ENCODE peak calls at places on chromosomes 3 and 15, in eight cellular contexts. One of them, this sample, is unnamed.

GRCh38 chr15:88621789-88622604 is 857 bp downstream of the AEN start:
- DNase-seq in amniotic stem cell: no peak
- DNase-seq in NT2/D1: no peak
- DNase-seq in PC-3: peak; percentile 62
- DNase-seq in GM04503: no peak
- DNase-seq in AG09309: no peak
- DNase-seq in heart right ventricle: no peak
- DNase-seq in kidney tubule cell: peak; percentile 54
- DNase-seq in this sample: peak; percentile 41

GRCh38 chr15:88498991-88499390 is 31.5 kb downstream of the MRPS11 start:
- DNase-seq in AG09309: no peak
- DNase-seq in amniotic stem cell: no peak
- DNase-seq in kidney tubule cell: no peak
- DNase-seq in GM04503: no peak
- DNase-seq in heart right ventricle: peak; percentile 38
- DNase-seq in NT2/D1: no peak
- DNase-seq in PC-3: no peak
- DNase-seq in this sample: no peak

GRCh38 chr15:100687532-100688215 is 85.3 kb downstream of the ASB7 start:
- DNase-seq in NT2/D1: no peak
- DNase-seq in kidney tubule cell: peak; percentile 50
- DNase-seq in PC-3: peak; percentile 95
- DNase-seq in AG09309: peak; percentile 67
- DNase-seq in heart right ventricle: no peak
- DNase-seq in amniotic stem cell: peak; percentile 49
- DNase-seq in GM04503: peak; percentile 44
- DNase-seq in this sample: no peak

GRCh38 chr15:101428758-101429157 is 60.7 kb downstream of the PCSK6 start:
- DNase-seq in PC-3: no peak
- DNase-seq in kidney tubule cell: no peak
- DNase-seq in amniotic stem cell: no peak
- DNase-seq in GM04503: no peak
- DNase-seq in NT2/D1: no peak
- DNase-seq in AG09309: no peak
- DNase-seq in heart right ventricle: no peak
- DNase-seq in this sample: no peak

GRCh38 chr3:134988666-134989065 is 193.6 kb downstream of the EPHB1 start:
- DNase-seq in heart right ventricle: no peak
- DNase-seq in GM04503: no peak
- DNase-seq in NT2/D1: no peak
- DNase-seq in PC-3: no peak
- DNase-seq in kidney tubule cell: no peak
- DNase-seq in amniotic stem cell: no peak
- DNase-seq in AG09309: no peak
- DNase-seq in this sample: no peak

GRCh38 chr3:14467723-14468620 is 65.6 kb downstream of the SLC6A6 start:
- DNase-seq in amniotic stem cell: peak; percentile 10
- DNase-seq in PC-3: peak; percentile 50
- DNase-seq in heart right ventricle: no peak
- DNase-seq in AG09309: no peak
- DNase-seq in NT2/D1: no peak
- DNase-seq in GM04503: no peak
- DNase-seq in kidney tubule cell: peak; percentile 47
- DNase-seq in this sample: peak; percentile 33

GRCh38 chr15:29276366-29276765 is 6.7 kb upstream of the NSMCE3 start:
- DNase-seq in NT2/D1: no peak
- DNase-seq in AG09309: no peak
- DNase-seq in GM04503: no peak
- DNase-seq in PC-3: no peak
- DNase-seq in heart right ventricle: no peak
- DNase-seq in amniotic stem cell: no peak
- DNase-seq in kidney tubule cell: peak; percentile 33
- DNase-seq in this sample: no peak

GRCh38 chr3:38805765-38806386 is 10.1 kb downstream of the SCN10A start:
- DNase-seq in NT2/D1: peak; percentile 81
- DNase-seq in AG09309: peak; percentile 21
- DNase-seq in amniotic stem cell: peak; percentile 56
- DNase-seq in heart right ventricle: peak; percentile 55
- DNase-seq in GM04503: no peak
- DNase-seq in PC-3: peak; percentile 85
- DNase-seq in kidney tubule cell: peak; percentile 69
- DNase-seq in this sample: peak; percentile 35

GRCh38 chr3:24299801-24300626 is 194.6 kb downstream of the THRB start:
- DNase-seq in amniotic stem cell: no peak
- DNase-seq in PC-3: peak; percentile 87
- DNase-seq in kidney tubule cell: peak; percentile 96
- DNase-seq in AG09309: no peak
- DNase-seq in heart right ventricle: no peak
- DNase-seq in NT2/D1: no peak
- DNase-seq in GM04503: peak; percentile 58
- DNase-seq in this sample: no peak

GRCh38 chr3:109927161-109927560 is 589.8 kb upstream of the DPPA4 start:
- DNase-seq in AG09309: peak; percentile 86
- DNase-seq in PC-3: peak; percentile 97
- DNase-seq in heart right ventricle: no peak
- DNase-seq in kidney tubule cell: peak; percentile 99
- DNase-seq in NT2/D1: no peak
- DNase-seq in GM04503: peak; percentile 89
- DNase-seq in amniotic stem cell: peak; percentile 84
- DNase-seq in this sample: peak; percentile 32

GRCh38 chr3:128340198-128340903 is 126.3 kb downstream of the DNAJB8 start:
- DNase-seq in PC-3: no peak
- DNase-seq in NT2/D1: no peak
- DNase-seq in AG09309: no peak
- DNase-seq in heart right ventricle: no peak
- DNase-seq in kidney tubule cell: no peak
- DNase-seq in amniotic stem cell: no peak
- DNase-seq in GM04503: no peak
- DNase-seq in this sample: no peak

GRCh38 chr3:183212096-183212495 is 41.0 kb upstream of the B3GNT5 start:
- DNase-seq in amniotic stem cell: no peak
- DNase-seq in kidney tubule cell: no peak
- DNase-seq in AG09309: no peak
- DNase-seq in heart right ventricle: no peak
- DNase-seq in PC-3: no peak
- DNase-seq in NT2/D1: no peak
- DNase-seq in GM04503: no peak
- DNase-seq in this sample: no peak

GRCh38 chr3:143170043-143170442 is 50.5 kb downstream of the CHST2 start:
- DNase-seq in GM04503: no peak
- DNase-seq in amniotic stem cell: no peak
- DNase-seq in kidney tubule cell: no peak
- DNase-seq in PC-3: no peak
- DNase-seq in AG09309: no peak
- DNase-seq in NT2/D1: no peak
- DNase-seq in heart right ventricle: no peak
- DNase-seq in this sample: no peak

GRCh38 chr3:53074366-53074696 is 28.5 kb upstream of the SFMBT1 start:
- DNase-seq in GM04503: no peak
- DNase-seq in kidney tubule cell: no peak
- DNase-seq in heart right ventricle: no peak
- DNase-seq in NT2/D1: no peak
- DNase-seq in AG09309: no peak
- DNase-seq in PC-3: no peak
- DNase-seq in amniotic stem cell: no peak
- DNase-seq in this sample: peak; percentile 4

GRCh38 chr3:45462522-45463262 is 74.3 kb downstream of the LARS2 start:
- DNase-seq in kidney tubule cell: no peak
- DNase-seq in NT2/D1: no peak
- DNase-seq in heart right ventricle: no peak
- DNase-seq in GM04503: no peak
- DNase-seq in amniotic stem cell: no peak
- DNase-seq in AG09309: no peak
- DNase-seq in PC-3: no peak
- DNase-seq in this sample: no peak

GRCh38 chr15:98123834-98124233 is 163.3 kb downstream of the ARRDC4 start:
- DNase-seq in PC-3: no peak
- DNase-seq in NT2/D1: no peak
- DNase-seq in AG09309: no peak
- DNase-seq in kidney tubule cell: peak; percentile 49
- DNase-seq in heart right ventricle: no peak
- DNase-seq in amniotic stem cell: no peak
- DNase-seq in GM04503: peak; percentile 38
- DNase-seq in this sample: no peak

GRCh38 chr3:38360345-38360744 is 13.8 kb downstream of the XYLB start:
- DNase-seq in kidney tubule cell: no peak
- DNase-seq in AG09309: no peak
- DNase-seq in GM04503: no peak
- DNase-seq in heart right ventricle: no peak
- DNase-seq in NT2/D1: no peak
- DNase-seq in PC-3: no peak
- DNase-seq in amniotic stem cell: no peak
- DNase-seq in this sample: no peak

GRCh38 chr3:164418426-164418825 is 659.9 kb downstream of the SI start:
- DNase-seq in NT2/D1: no peak
- DNase-seq in amniotic stem cell: no peak
- DNase-seq in AG09309: no peak
- DNase-seq in heart right ventricle: no peak
- DNase-seq in PC-3: no peak
- DNase-seq in GM04503: no peak
- DNase-seq in kidney tubule cell: no peak
- DNase-seq in this sample: peak; percentile 97

GRCh38 chr3:28667646-28668376 is 319.2 kb upstream of the AZI2 start:
- DNase-seq in GM04503: no peak
- DNase-seq in kidney tubule cell: peak; percentile 70
- DNase-seq in NT2/D1: peak; percentile 75
- DNase-seq in PC-3: peak; percentile 83
- DNase-seq in heart right ventricle: peak; percentile 62
- DNase-seq in AG09309: peak; percentile 2
- DNase-seq in amniotic stem cell: peak; percentile 6
- DNase-seq in this sample: peak; percentile 61